ENCODE peak calls at places on chromosomes 12 and 14, in ten cellular contexts. R is GM23338, K is transverse colon, J is stomach, Q is GM12878, N is HepG2, O is prostate gland, B is sigmoid colon, L is vagina, P is spleen. F is an unnamed sample.
A peak's percentile ranks its signal among the peaks of the same experiment; 100 is the strongest.

GRCh38 chr12:2198088-2198501 is 145.3 kb downstream of the CACNA1C start:
- DNase-seq in P (no peak), J (no peak), K (no peak), Q (no peak), R (peak; percentile 88), O (peak; percentile 44), B (peak; percentile 80), L (no peak), N (no peak), F (no peak)

GRCh38 chr12:50401383-50402155 is 884 bp downstream of the LARP4 start:
- DNase-seq in P (no peak), J (no peak), K (peak; percentile 13), R (peak; percentile 57), Q (no peak), N (no peak), O (peak; percentile 65), L (no peak), B (peak; percentile 67), F (no peak)

GRCh38 chr14:103886304-103887169 is 39.2 kb upstream of the PPP1R13B start:
- DNase-seq in J (no peak), Q (no peak), R (peak; percentile 80), N (peak; percentile 76), K (no peak), L (no peak), B (no peak), P (no peak), O (no peak), F (no peak)

GRCh38 chr12:13061377-13061776 is 17.2 kb downstream of the FAM234B start:
- DNase-seq in B (no peak), R (no peak), J (no peak), N (no peak), O (no peak), L (no peak), P (no peak), Q (no peak), K (no peak), F (no peak)

GRCh38 chr12:96120359-96121100 is 73.6 kb upstream of the ELK3 start:
- DNase-seq in K (peak; percentile 33), J (no peak), L (no peak), P (no peak), O (no peak), B (no peak), N (no peak), R (peak; percentile 30), Q (peak; percentile 15), F (no peak)

GRCh38 chr12:72057330-72057911 is 118.8 kb downstream of the TPH2 start:
- DNase-seq in N (no peak), L (no peak), K (no peak), J (no peak), P (no peak), B (no peak), O (no peak), Q (no peak), R (no peak), F (no peak)

GRCh38 chr12:116878567-116879508 is 2.4 kb downstream of the HRK start:
- DNase-seq in O (no peak), Q (no peak), K (peak; percentile 69), N (no peak), P (no peak), B (no peak), R (peak; percentile 62), L (no peak), J (no peak), F (no peak)

GRCh38 chr14:96962337-96962736 is 165.2 kb downstream of the VRK1 start:
- DNase-seq in L (peak; percentile 49), B (no peak), Q (no peak), N (no peak), O (no peak), J (no peak), P (no peak), K (peak; percentile 12), R (no peak), F (no peak)

GRCh38 chr12:49331360-49332222 is 5.4 kb downstream of the C1QL4 start:
- DNase-seq in P (no peak), O (peak; percentile 87), N (peak; percentile 53), Q (no peak), L (peak; percentile 88), R (peak; percentile 81), J (peak; percentile 73), B (peak; percentile 81), K (peak; percentile 72), F (no peak)

GRCh38 chr12:119684730-119685129 is 16.8 kb downstream of the PRKAB1 start:
- DNase-seq in K (no peak), O (no peak), R (no peak), B (no peak), N (no peak), J (no peak), Q (no peak), P (no peak), L (no peak), F (no peak)

DNA sequence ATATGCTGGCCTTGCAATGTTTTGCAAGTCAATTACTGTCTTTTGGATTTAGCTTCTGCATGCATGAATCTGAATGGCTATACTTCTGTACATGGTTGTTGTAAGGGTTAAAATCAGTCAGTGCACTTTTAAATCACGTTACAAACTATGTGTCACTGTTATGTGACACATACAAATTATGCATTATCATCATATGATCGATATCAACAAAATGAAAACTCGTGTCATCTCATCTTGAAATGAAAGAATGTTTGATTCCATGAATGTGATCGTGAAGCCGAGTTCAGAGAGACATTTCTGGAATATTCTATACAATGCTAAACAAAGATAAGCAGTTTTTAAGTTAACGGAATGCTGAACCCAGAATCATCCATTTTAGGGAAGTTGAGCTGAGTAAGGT is 116.5 kb downstream of the HMGA2 start:
- DNase-seq in J (no peak), B (no peak), P (no peak), K (no peak), Q (no peak), O (no peak), N (no peak), L (no peak), R (no peak), F (no peak)
- TF ChIP-seq POLR2AphosphoS5 in J (no peak), B (no peak), P (no peak), K (no peak), Q (no peak), O (no peak), N (no peak), L (no peak), R (no peak), F (no peak)

DNA sequence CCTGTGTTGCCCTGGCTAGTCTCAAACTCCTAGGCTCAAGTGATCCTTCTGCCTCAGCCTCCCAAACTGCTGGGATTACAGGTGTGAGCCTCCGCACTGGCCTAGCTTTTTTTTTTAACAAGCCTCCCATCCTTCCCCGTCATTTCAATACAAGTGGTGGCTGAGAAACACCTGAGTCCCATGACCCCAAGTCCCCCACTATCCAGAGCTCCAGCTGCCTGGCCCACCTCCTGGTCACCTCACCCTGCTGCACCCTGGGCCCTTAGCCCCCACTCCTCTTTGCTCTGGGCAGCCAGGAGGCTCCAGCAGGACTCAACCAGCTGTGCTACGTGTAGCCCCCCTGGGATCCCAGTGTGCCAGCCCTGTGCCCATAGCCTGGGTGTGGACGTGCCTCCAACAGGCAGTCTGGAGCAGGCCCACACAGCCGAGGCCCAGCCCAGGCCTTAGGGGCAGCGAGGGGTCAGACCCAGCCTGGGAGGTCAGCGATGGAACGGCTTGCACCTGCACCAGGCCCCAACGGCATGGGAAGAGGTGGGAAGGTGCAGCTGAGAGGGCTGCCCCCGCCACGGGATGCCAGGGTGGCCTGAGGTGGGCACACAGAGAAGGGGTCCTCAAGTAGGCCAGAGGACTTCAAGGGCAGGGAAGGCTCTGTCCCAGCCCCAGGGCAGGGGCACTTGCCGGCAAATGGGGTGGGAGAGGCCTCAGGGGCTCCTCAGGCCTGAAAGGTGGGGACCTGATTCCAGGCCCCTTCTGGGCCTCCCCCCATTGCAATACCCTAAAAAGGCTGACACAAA is 6.5 kb downstream of the AHNAK2 start:
- DNase-seq in J (no peak), R (no peak), B (no peak), L (no peak), Q (no peak), P (peak; percentile 62), N (no peak), K (no peak), O (no peak), F (no peak)
- TF ChIP-seq POLR2AphosphoS5 in J (no peak), R (no peak), B (no peak), L (no peak), Q (no peak), P (no peak), N (no peak), K (no peak), O (no peak), F (no peak)

DNA sequence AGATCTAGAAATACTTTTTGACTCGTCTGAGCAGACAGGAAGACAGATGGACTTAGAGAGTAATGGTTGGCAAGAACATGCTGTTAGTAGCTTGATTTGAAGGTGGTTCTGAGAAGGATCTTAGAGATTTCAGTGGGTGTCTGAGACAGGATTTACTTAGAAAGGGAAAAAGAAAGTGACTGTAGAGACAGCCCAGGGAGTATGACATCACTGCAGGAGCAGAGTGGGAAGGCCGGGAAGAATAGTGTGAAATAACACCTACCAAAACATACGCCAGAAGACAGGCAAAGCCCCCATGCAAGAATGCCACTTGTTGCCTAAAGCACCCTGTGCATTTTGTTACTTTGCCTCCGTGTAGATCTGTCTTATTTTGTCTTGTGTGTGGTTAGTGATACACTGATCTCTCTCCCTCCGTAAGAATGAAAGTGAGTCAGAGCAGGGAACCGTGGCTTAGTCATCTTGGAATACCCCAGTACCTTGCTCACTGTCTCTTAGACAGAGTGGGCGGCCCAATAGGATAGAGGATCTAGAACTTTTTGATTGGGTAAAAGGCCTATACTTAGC is 161.3 kb upstream of the IFNG-AS1 start:
- DNase-seq in R (no peak), J (no peak), B (peak; percentile 73), K (peak; percentile 32), N (no peak), L (no peak), P (no peak), O (no peak), Q (no peak), F (no peak)
- TF ChIP-seq POLR2AphosphoS5 in R (no peak), J (peak; percentile 44), B (peak; percentile 55), K (no peak), N (no peak), L (no peak), P (no peak), O (no peak), Q (no peak), F (no peak)

GRCh38 chr12:23552417-23552816 is 397.1 kb downstream of the SOX5 start:
- DNase-seq in J (no peak), O (no peak), N (no peak), Q (no peak), P (no peak), K (no peak), L (no peak), B (no peak), R (no peak), F (no peak)

GRCh38 chr12:23555180-23555784 is 394.2 kb downstream of the SOX5 start:
- DNase-seq in Q (no peak), K (no peak), P (no peak), N (no peak), B (no peak), R (no peak), O (no peak), L (no peak), J (no peak), F (no peak)

GRCh38 chr12:23559268-23559753 is 390.2 kb downstream of the SOX5 start:
- DNase-seq in O (no peak), B (no peak), J (no peak), N (no peak), Q (no peak), R (no peak), L (no peak), K (no peak), P (no peak), F (no peak)

GRCh38 chr12:23556661-23557060 is 392.8 kb downstream of the SOX5 start:
- DNase-seq in J (no peak), B (no peak), O (no peak), Q (no peak), K (no peak), P (no peak), L (no peak), N (no peak), R (no peak), F (no peak)

GRCh38 chr12:23555808-23556207 is 393.7 kb downstream of the SOX5 start:
- DNase-seq in Q (no peak), J (no peak), L (no peak), B (no peak), O (no peak), N (no peak), K (no peak), P (no peak), R (no peak), F (no peak)
- TF ChIP-seq POLR2AphosphoS5 in Q (no peak), J (no peak), L (no peak), B (no peak), O (no peak), N (no peak), K (no peak), P (no peak), R (no peak), F (no peak)